ENCODE peak calls at places on chromosomes 6 and 20, in five cellular contexts. One of them, this sample, is unnamed.

GRCh38 chr6:166308769-166309589 is 787 bp upstream of the PRR18 start:
- DNase-seq in sigmoid colon: no peak
- DNase-seq in body of pancreas: peak; percentile 30
- DNase-seq in A549: no peak
- DNase-seq in left ventricle myocardium inferior: no peak
- DNase-seq in this sample: no peak

GRCh38 chr6:19723533-19723932 is 113.6 kb upstream of the ID4 start:
- DNase-seq in sigmoid colon: no peak
- DNase-seq in body of pancreas: no peak
- DNase-seq in A549: peak; percentile 36
- DNase-seq in left ventricle myocardium inferior: no peak
- DNase-seq in this sample: no peak

GRCh38 chr6:124682751-124683150 is 279.5 kb upstream of the RNF217 start:
- DNase-seq in sigmoid colon: no peak
- DNase-seq in body of pancreas: no peak
- DNase-seq in A549: no peak
- DNase-seq in left ventricle myocardium inferior: no peak
- DNase-seq in this sample: no peak

GRCh38 chr6:109282732-109283131 is 99.5 kb downstream of the CD164 start:
- DNase-seq in sigmoid colon: no peak
- DNase-seq in body of pancreas: no peak
- DNase-seq in A549: no peak
- DNase-seq in left ventricle myocardium inferior: no peak
- DNase-seq in this sample: no peak

GRCh38 chr6:20704325-20704724 is 170.1 kb downstream of the CDKAL1 start:
- DNase-seq in sigmoid colon: no peak
- DNase-seq in body of pancreas: no peak
- DNase-seq in A549: no peak
- DNase-seq in left ventricle myocardium inferior: no peak
- DNase-seq in this sample: no peak

GRCh38 chr6:27133281-27134227 is 113.9 kb upstream of the PRSS16 start:
- DNase-seq in sigmoid colon: peak; percentile 77
- DNase-seq in body of pancreas: peak; percentile 32
- DNase-seq in A549: peak; percentile 76
- DNase-seq in left ventricle myocardium inferior: peak; percentile 54
- DNase-seq in this sample: peak; percentile 72

GRCh38 chr6:167094820-167095637 is 27.9 kb upstream of the CCR6 start:
- DNase-seq in sigmoid colon: no peak
- DNase-seq in body of pancreas: no peak
- DNase-seq in A549: no peak
- DNase-seq in left ventricle myocardium inferior: no peak
- DNase-seq in this sample: no peak

GRCh38 chr20:17655865-17656489 is 26.1 kb downstream of the RRBP1 start:
- DNase-seq in sigmoid colon: peak; percentile 57
- DNase-seq in body of pancreas: no peak
- DNase-seq in A549: no peak
- DNase-seq in left ventricle myocardium inferior: no peak
- DNase-seq in this sample: peak; percentile 22

GRCh38 chr20:49624317-49624716 is 56.4 kb upstream of the PTGIS start:
- DNase-seq in sigmoid colon: no peak
- DNase-seq in body of pancreas: no peak
- DNase-seq in A549: no peak
- DNase-seq in left ventricle myocardium inferior: no peak
- DNase-seq in this sample: no peak

GRCh38 chr20:37519508-37520416 is 1.3 kb upstream of the NNAT start:
- DNase-seq in sigmoid colon: peak; percentile 81
- DNase-seq in body of pancreas: no peak
- DNase-seq in A549: no peak
- DNase-seq in left ventricle myocardium inferior: no peak
- DNase-seq in this sample: peak; percentile 83

GRCh38 chr6:119207327-119207726 is 128.9 kb upstream of the FAM184A start:
- DNase-seq in sigmoid colon: no peak
- DNase-seq in body of pancreas: no peak
- DNase-seq in A549: no peak
- DNase-seq in left ventricle myocardium inferior: no peak
- DNase-seq in this sample: no peak

GRCh38 chr20:49501917-49502316 is 19.4 kb upstream of the KCNB1 start:
- DNase-seq in sigmoid colon: peak; percentile 30
- DNase-seq in body of pancreas: no peak
- DNase-seq in A549: peak; percentile 60
- DNase-seq in left ventricle myocardium inferior: no peak
- DNase-seq in this sample: no peak

GRCh38 chr6:49072885-49073620 is 390.0 kb downstream of the MMUT start:
- DNase-seq in sigmoid colon: no peak
- DNase-seq in body of pancreas: no peak
- DNase-seq in A549: no peak
- DNase-seq in left ventricle myocardium inferior: no peak
- DNase-seq in this sample: no peak

GRCh38 chr6:169959129-169960002 is 207.9 kb downstream of the ERMARD start:
- DNase-seq in sigmoid colon: peak; percentile 82
- DNase-seq in body of pancreas: peak; percentile 66
- DNase-seq in A549: no peak
- DNase-seq in left ventricle myocardium inferior: no peak
- DNase-seq in this sample: no peak

GRCh38 chr6:161088676-161089328 is 97.2 kb downstream of the MAP3K4 start:
- DNase-seq in sigmoid colon: no peak
- DNase-seq in body of pancreas: no peak
- DNase-seq in A549: no peak
- DNase-seq in left ventricle myocardium inferior: no peak
- DNase-seq in this sample: no peak

GRCh38 chr6:16244869-16245451 is 6.6 kb downstream of the GMPR start:
- DNase-seq in sigmoid colon: no peak
- DNase-seq in body of pancreas: peak; percentile 38
- DNase-seq in A549: no peak
- DNase-seq in left ventricle myocardium inferior: no peak
- DNase-seq in this sample: no peak

GRCh38 chr6:54291146-54291545 is 17.1 kb upstream of the TINAG start:
- DNase-seq in sigmoid colon: no peak
- DNase-seq in body of pancreas: no peak
- DNase-seq in A549: no peak
- DNase-seq in left ventricle myocardium inferior: no peak
- DNase-seq in this sample: no peak

GRCh38 chr20:32018269-32019155 is 8.3 kb downstream of the CCM2L start:
- DNase-seq in sigmoid colon: no peak
- DNase-seq in body of pancreas: peak; percentile 81
- DNase-seq in A549: peak; percentile 44
- DNase-seq in left ventricle myocardium inferior: peak; percentile 58
- DNase-seq in this sample: peak; percentile 93

GRCh38 chr6:37130704-37131103 is 39.2 kb upstream of the PIM1 start:
- DNase-seq in sigmoid colon: peak; percentile 88
- DNase-seq in body of pancreas: no peak
- DNase-seq in A549: peak; percentile 72
- DNase-seq in left ventricle myocardium inferior: no peak
- DNase-seq in this sample: no peak

GRCh38 chr6:35049346-35049745 is 91.8 kb downstream of the TCP11 start:
- DNase-seq in sigmoid colon: peak; percentile 48
- DNase-seq in body of pancreas: no peak
- DNase-seq in A549: no peak
- DNase-seq in left ventricle myocardium inferior: no peak
- DNase-seq in this sample: no peak
- H3K4me1 ChIP-seq in sigmoid colon: no peaks in the 10 kb centered on the region
- H3K4me1 ChIP-seq in body of pancreas: peaks cover 39% of the 10 kb centered on the region
- H3K4me1 ChIP-seq in A549: no peaks in the 10 kb centered on the region
- H3K4me1 ChIP-seq in left ventricle myocardium inferior: peaks cover 98% of the 10 kb centered on the region
- H3K4me1 ChIP-seq in this sample: peaks cover 8% of the 10 kb centered on the region

GRCh38 chr6:11632231-11632630 is 94.7 kb downstream of the TMEM170B start:
- DNase-seq in sigmoid colon: no peak
- DNase-seq in body of pancreas: peak; percentile 59
- DNase-seq in A549: peak; percentile 89
- DNase-seq in left ventricle myocardium inferior: no peak
- DNase-seq in this sample: no peak
- H3K4me1 ChIP-seq in sigmoid colon: no peaks in the 10 kb centered on the region
- H3K4me1 ChIP-seq in body of pancreas: peaks cover 49% of the 10 kb centered on the region
- H3K4me1 ChIP-seq in A549: peaks cover 15% of the 10 kb centered on the region
- H3K4me1 ChIP-seq in left ventricle myocardium inferior: no peaks in the 10 kb centered on the region
- H3K4me1 ChIP-seq in this sample: no peaks in the 10 kb centered on the region

DNA sequence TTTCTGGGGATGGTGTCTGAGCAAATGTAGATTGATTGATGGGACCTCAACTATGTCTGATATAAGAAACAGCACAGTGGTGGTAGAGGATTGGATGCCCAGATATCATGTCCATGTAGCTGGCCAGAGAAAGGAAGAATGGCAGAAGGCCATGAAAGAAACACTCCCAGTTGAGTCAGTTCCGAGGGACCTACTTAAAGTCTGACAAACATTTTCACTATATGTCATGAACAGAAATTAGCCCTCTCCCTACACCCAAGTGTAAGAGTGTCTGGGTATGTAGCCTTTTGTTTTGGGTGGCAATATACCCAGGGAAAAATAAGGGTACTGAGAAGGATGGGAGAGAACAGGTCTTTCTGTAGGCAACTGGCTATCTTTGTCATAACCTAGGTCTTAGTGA is 434.2 kb downstream of the BCKDHB start:
- DNase-seq in sigmoid colon: no peak
- DNase-seq in body of pancreas: no peak
- DNase-seq in A549: no peak
- DNase-seq in left ventricle myocardium inferior: no peak
- DNase-seq in this sample: no peak
- H3K4me1 ChIP-seq in sigmoid colon: no peaks in the 10 kb centered on the region
- H3K4me1 ChIP-seq in body of pancreas: no peaks in the 10 kb centered on the region
- H3K4me1 ChIP-seq in A549: peaks cover 6% of the 10 kb centered on the region
- H3K4me1 ChIP-seq in left ventricle myocardium inferior: no peaks in the 10 kb centered on the region
- H3K4me1 ChIP-seq in this sample: peaks cover 27% of the 10 kb centered on the region

GRCh38 chr6:117497237-117497636 is 14.8 kb downstream of the DCBLD1 start:
- DNase-seq in sigmoid colon: no peak
- DNase-seq in body of pancreas: no peak
- DNase-seq in A549: no peak
- DNase-seq in left ventricle myocardium inferior: no peak
- DNase-seq in this sample: no peak
- H3K4me1 ChIP-seq in sigmoid colon: no peaks in the 10 kb centered on the region
- H3K4me1 ChIP-seq in body of pancreas: peaks cover 19% of the 10 kb centered on the region
- H3K4me1 ChIP-seq in A549: peaks cover 96% of the 10 kb centered on the region
- H3K4me1 ChIP-seq in left ventricle myocardium inferior: peaks cover 46% of the 10 kb centered on the region
- H3K4me1 ChIP-seq in this sample: peaks cover 73% of the 10 kb centered on the region

GRCh38 chr6:30912746-30913520 is 1.1 kb upstream of the VARS2 start:
- DNase-seq in sigmoid colon: no peak
- DNase-seq in body of pancreas: no peak
- DNase-seq in A549: no peak
- DNase-seq in left ventricle myocardium inferior: no peak
- DNase-seq in this sample: no peak
- H3K4me1 ChIP-seq in sigmoid colon: no peaks in the 10 kb centered on the region
- H3K4me1 ChIP-seq in body of pancreas: peaks cover 42% of the 10 kb centered on the region
- H3K4me1 ChIP-seq in A549: peaks cover 25% of the 10 kb centered on the region
- H3K4me1 ChIP-seq in left ventricle myocardium inferior: peaks cover 40% of the 10 kb centered on the region
- H3K4me1 ChIP-seq in this sample: peaks cover 11% of the 10 kb centered on the region

This sample was measured in RWPE2.